ENCODE peak calls at places on chromosomes 3 and 15, in ten cellular contexts. H is SK-N-SH; V is body of pancreas; X is OCI-LY7; M is stomach; U is spleen; S is fibroblast of lung; R is vagina; F is CD8-positive, alpha-beta T cell; N is heart left ventricle. A is an unnamed sample.
A peak's percentile ranks its signal among the peaks of the same experiment; 100 is the strongest.

GRCh38 chr3:18575573-18575972 is 150.4 kb upstream of the SATB1 start:
- DNase-seq in X (no peak), S (peak; percentile 68), R (no peak), U (no peak), M (no peak), N (no peak), F (no peak), H (no peak), V (no peak), A (no peak)

GRCh38 chr3:183844606-183845005 is 19.2 kb upstream of the MAP6D1 start:
- DNase-seq in N (no peak), R (no peak), S (peak; percentile 87), X (no peak), M (no peak), V (no peak), H (no peak), U (no peak), F (no peak), A (no peak)

GRCh38 chr3:52046186-52046913 is 10.0 kb downstream of the DUSP7 start:
- DNase-seq in V (peak; percentile 18), F (no peak), R (no peak), N (no peak), U (no peak), M (no peak), X (no peak), H (peak; percentile 58), S (peak; percentile 99), A (no peak)

GRCh38 chr3:8491750-8492149 is 9.9 kb upstream of the LMCD1 start:
- DNase-seq in U (no peak), R (no peak), F (no peak), S (no peak), X (no peak), H (no peak), V (peak; percentile 24), M (no peak), N (peak; percentile 61), A (peak; percentile 59)

GRCh38 chr15:85380860-85381535 is 595 bp downstream of the AKAP13 start:
- DNase-seq in V (peak; percentile 32), R (no peak), F (peak; percentile 77), U (peak; percentile 91), H (peak; percentile 88), N (peak; percentile 70), X (peak; percentile 58), S (peak; percentile 39), M (peak; percentile 50), A (peak; percentile 59)

GRCh38 chr15:65512807-65513416 is 4.6 kb downstream of the DPP8 start:
- DNase-seq in V (peak; percentile 61), M (no peak), H (no peak), N (peak; percentile 71), S (peak; percentile 88), X (no peak), R (no peak), F (no peak), U (no peak), A (peak; percentile 50)

GRCh38 chr15:37372064-37372463 is 271.7 kb upstream of the MEIS2 start:
- DNase-seq in M (no peak), U (no peak), X (no peak), H (peak; percentile 32), N (no peak), V (no peak), R (no peak), F (no peak), S (peak; percentile 0), A (no peak)

GRCh38 chr15:43505723-43506122 is 11.7 kb upstream of the MAP1A start:
- DNase-seq in X (no peak), R (no peak), F (no peak), U (no peak), S (peak; percentile 81), V (no peak), H (no peak), N (no peak), M (no peak), A (no peak)

GRCh38 chr15:83960192-83960829 is 275.3 kb upstream of the GOLGA6L4 start:
- DNase-seq in U (no peak), M (no peak), H (no peak), F (no peak), V (no peak), S (no peak), X (no peak), R (no peak), N (no peak), A (no peak)

GRCh38 chr3:62051506-62051905 is 321.8 kb downstream of the FEZF2 start:
- DNase-seq in F (no peak), H (peak; percentile 13), V (peak; percentile 55), N (no peak), M (peak; percentile 58), X (peak; percentile 6), U (no peak), R (no peak), S (peak; percentile 20), A (no peak)

GRCh38 chr15:84919268-84919667 is 34.8 kb downstream of the SLC28A1 start:
- DNase-seq in V (no peak), S (no peak), U (no peak), X (no peak), H (no peak), F (no peak), N (no peak), M (no peak), R (no peak), A (no peak)

GRCh38 chr3:15102833-15103232 is 3.9 kb upstream of the RBSN start:
- DNase-seq in V (no peak), M (no peak), H (no peak), U (no peak), X (no peak), S (peak; percentile 15), F (no peak), N (peak; percentile 48), R (no peak), A (no peak)

GRCh38 chr3:169362872-169363271 is 300.6 kb downstream of the MECOM start:
- DNase-seq in M (no peak), U (no peak), F (no peak), N (no peak), H (no peak), S (no peak), V (no peak), R (no peak), X (no peak), A (no peak)
- H3K4me3 ChIP-seq in M (no peak overlapping the region), U (no peak overlapping the region), F (no peak overlapping the region), N (no peak overlapping the region), H (no peak overlapping the region), S (no peak overlapping the region), V (no peak overlapping the region), R (no peak overlapping the region), X (no peak overlapping the region), A (no peak overlapping the region)

DNA sequence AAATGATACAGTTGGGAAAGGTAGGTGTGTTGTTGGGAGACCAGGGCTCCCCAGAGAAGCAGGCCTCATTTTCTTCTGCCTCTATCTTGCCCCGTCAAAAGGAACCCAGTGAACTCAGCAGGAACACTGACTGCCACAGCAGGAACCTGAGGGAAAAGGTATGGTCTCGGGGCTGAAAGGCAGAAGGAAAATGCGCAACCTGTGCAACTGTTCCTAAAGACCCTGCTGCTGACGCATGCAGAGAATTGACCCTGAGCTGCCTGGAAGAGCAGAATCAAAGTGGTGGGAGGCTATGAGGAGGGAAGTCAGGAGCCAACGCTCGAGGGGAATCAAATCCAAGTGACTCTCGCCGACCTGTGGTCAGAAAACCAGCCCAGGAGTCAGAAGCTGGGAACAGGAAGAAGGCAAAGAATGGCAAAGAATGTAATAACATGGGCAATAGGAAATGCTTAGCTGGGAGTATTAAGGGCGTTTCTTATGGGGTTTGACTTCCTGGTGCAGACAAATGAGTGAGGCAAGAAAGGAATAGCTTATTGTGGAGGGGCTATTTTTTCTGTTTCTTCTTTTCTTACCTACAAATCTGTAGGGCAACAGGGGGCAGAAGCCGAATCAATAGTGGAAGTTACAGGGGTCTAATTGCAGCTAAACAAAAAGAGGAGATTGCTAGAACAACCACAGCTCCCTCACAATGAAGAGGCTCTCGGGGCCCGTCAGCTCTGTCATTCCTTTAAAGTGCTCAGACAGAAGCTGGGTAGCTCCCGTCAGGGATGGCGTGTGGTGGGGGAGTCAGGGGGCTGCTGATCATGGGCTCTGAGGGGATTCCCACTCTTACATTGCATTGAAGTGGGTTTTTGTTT is 65.4 kb upstream of the DLG1 start:
- DNase-seq in H (peak; percentile 3), U (peak; percentile 51), M (peak; percentile 11), R (no peak), X (no peak), S (no peak), V (no peak), F (no peak), N (no peak), A (no peak)
- TF ChIP-seq CTCF in H (no peak), U (no peak), M (no peak), R (no peak), X (no peak), S (no peak), V (no peak), F (no peak), N (no peak), A (no peak)

DNA sequence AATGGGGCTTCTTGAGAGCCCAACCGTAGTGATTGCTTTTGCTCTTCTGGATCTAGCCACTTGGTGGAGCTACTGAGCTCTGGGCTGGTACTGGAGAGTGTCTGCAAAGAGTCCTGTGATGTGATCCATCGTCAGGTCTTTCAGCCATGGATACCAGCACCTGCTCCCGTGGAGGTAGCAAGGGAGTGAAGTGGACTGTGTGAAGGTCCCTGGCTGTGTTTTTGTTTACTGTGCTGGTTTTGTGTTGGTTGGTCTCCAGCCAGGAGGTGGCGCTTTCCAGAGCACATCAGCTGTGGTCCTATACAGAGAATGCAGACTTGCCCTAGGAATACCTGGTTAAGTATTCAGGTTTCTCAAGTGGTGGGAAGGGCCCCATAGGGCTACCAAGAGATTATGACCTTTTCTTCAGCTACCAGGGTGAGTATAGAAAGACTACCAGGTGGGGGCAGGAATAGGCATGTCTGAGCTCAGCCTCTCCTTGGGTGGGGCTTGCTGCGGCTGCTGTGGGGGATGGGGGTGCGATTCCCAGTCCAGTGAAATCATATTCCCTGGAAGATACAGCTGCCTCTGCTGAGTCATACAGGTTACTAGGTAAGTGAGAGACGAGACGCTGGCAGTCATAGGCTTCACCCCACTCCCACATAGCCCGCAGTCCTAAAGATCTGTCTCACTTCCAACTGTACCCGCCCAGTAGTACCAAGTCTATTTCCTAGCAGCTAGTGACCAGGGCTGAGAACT is 733.7 kb downstream of the ZNF385D start:
- DNase-seq in H (no peak), V (no peak), R (no peak), M (no peak), X (no peak), N (no peak), U (no peak), F (no peak), S (no peak), A (no peak)
- H3K9me3 ChIP-seq in H (no peaks in the 10 kb centered on the region), V (no peaks in the 10 kb centered on the region), R (no peaks in the 10 kb centered on the region), M (no peaks in the 10 kb centered on the region), X (no peaks in the 10 kb centered on the region), N (peaks cover 25% of the 10 kb centered on the region), U (peaks cover 25% of the 10 kb centered on the region), F (no peaks in the 10 kb centered on the region), S (no peaks in the 10 kb centered on the region), A (peaks cover 38% of the 10 kb centered on the region)

DNA sequence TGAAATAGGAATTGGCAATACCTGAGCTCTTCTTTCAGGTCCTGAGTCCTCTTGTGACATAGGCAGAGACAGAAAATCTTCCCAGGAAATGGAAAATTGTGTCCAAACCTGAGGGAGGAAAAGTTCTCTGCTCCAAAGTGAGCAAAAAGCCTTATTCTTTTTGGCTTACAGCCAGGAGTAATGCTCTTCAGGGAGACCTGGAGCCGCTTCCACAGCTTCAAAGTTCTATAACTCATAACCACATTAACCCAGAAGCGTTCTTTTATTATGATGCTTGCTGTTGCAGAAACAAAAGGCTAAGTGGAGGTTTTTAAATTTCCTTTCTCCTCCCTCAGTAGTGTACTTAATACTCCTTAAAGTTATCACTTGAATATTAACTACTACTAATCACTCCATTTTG is 621 bp downstream of the IGSF10 start:
- DNase-seq in F (no peak), N (no peak), X (no peak), R (no peak), U (no peak), M (no peak), V (no peak), H (no peak), S (peak; percentile 44), A (no peak)
- H3K4me3 ChIP-seq in F (no peak overlapping the region), N (peak overlapping the region; percentile 48), X (no peak overlapping the region), R (no peak overlapping the region), U (no peak overlapping the region), M (peak overlapping the region; percentile 52), V (peak overlapping the region; percentile 19), H (no peak overlapping the region), S (peak overlapping the region; percentile 66), A (peak overlapping the region; percentile 64)